ENCODE peak calls at places on chromosomes 1 and 21, in seven cellular contexts. W is stimulated activated CD4-positive, alpha-beta T cell treated with anti-CD3 and anti-CD28 coated beads, Interleukin-15, amount 100 ng/mL, for 24 hours; O is caudate nucleus; P is GM23338; J is EH; R is spleen; N is GM12865. B is an unnamed sample.

GRCh38 chr1:117613969-117614865 is 8.4 kb downstream of the TENT5C start:
- DNase-seq in O (no peak), N (no peak), J (no peak), W (no peak), R (no peak), P (no peak), B (no peak)

GRCh38 chr1:118185083-118185899 is at the start of gene SPAG17:
- DNase-seq in O (peak), R (no peak), N (peak), J (peak), W (peak), P (peak), B (peak)

GRCh38 chr21:33026299-33026858 is 644 bp downstream of the OLIG2 start:
- DNase-seq in P (no peak), O (no peak), R (no peak), J (no peak), N (no peak), W (no peak), B (peak)

GRCh38 chr1:156692958-156693857 is 12.2 kb downstream of the CRABP2 start:
- DNase-seq in J (no peak), P (peak), R (no peak), N (peak), O (no peak), W (no peak), B (no peak)

GRCh38 chr1:189350983-189351616 is 1126.6 kb downstream of the BRINP3 start:
- DNase-seq in J (no peak), N (no peak), R (no peak), P (no peak), O (no peak), W (no peak), B (no peak)

GRCh38 chr21:45220714-45221113 is 67.0 kb downstream of the POFUT2 start:
- DNase-seq in R (no peak), J (no peak), W (no peak), N (no peak), P (no peak), O (no peak), B (no peak)

GRCh38 chr1:180046674-180047073 is 92.1 kb downstream of the CEP350 start:
- DNase-seq in O (no peak), W (no peak), N (no peak), J (no peak), R (no peak), P (no peak), B (no peak)

GRCh38 chr1:203374023-203374422 is 23.1 kb upstream of the FMOD start:
- DNase-seq in N (no peak), P (no peak), J (no peak), O (no peak), W (no peak), R (no peak), B (no peak)

GRCh38 chr1:119047040-119047438 is 58.9 kb upstream of the TBX15 start:
- DNase-seq in W (no peak), P (no peak), J (peak), N (no peak), O (no peak), R (no peak), B (no peak)

GRCh38 chr1:86914998-86915736 is 732 bp downstream of the HS2ST1 start:
- DNase-seq in R (peak), P (peak), N (peak), J (peak), O (peak), W (peak), B (peak)

GRCh38 chr1:43522431-43522775 is 8.3 kb upstream of the PTPRF start:
- DNase-seq in N (no peak), R (no peak), W (no peak), O (no peak), J (no peak), P (no peak), B (no peak)